ENCODE peak calls at places on chromosomes 1 and 21, in six cellular contexts. E is memory B cell, W is upper lobe of right lung, K is SW480, F is smooth muscle cell of the brain vasculature, A is adrenal gland. Y is an unnamed sample.

GRCh38 chr1:100927276-100927675 is 31.4 kb downstream of the SLC30A7 start:
- DNase-seq in K (no peak), W (no peak), F (no peak), A (no peak), E (no peak), Y (no peak)

GRCh38 chr1:153565529-153566374 is at the start of gene S100A2:
- DNase-seq in A (peak; percentile 84), K (peak; percentile 93), E (no peak), W (peak; percentile 83), F (no peak), Y (peak; percentile 97)

GRCh38 chr1:78009836-78010235 is 5.1 kb downstream of the DNAJB4 start:
- DNase-seq in K (no peak), W (no peak), A (no peak), E (no peak), F (no peak), Y (no peak)

GRCh38 chr1:1836119-1836518 is 54.8 kb downstream of the GNB1 start:
- DNase-seq in E (no peak), K (no peak), W (no peak), A (no peak), F (no peak), Y (no peak)

GRCh38 chr1:1253972-1254666 is 7.6 kb upstream of the C1QTNF12 start:
- DNase-seq in W (no peak), F (no peak), K (no peak), A (no peak), E (no peak), Y (no peak)

GRCh38 chr1:170885551-170885950 is 49.8 kb upstream of the MROH9 start:
- DNase-seq in A (peak; percentile 17), E (no peak), K (no peak), W (no peak), F (no peak), Y (no peak)

GRCh38 chr1:10759413-10760200 is 36.8 kb downstream of the CASZ1 start:
- DNase-seq in W (no peak), K (peak; percentile 50), F (no peak), E (no peak), A (no peak), Y (no peak)

GRCh38 chr21:17389311-17389710 is 123.5 kb upstream of the CXADR start:
- DNase-seq in K (no peak), A (no peak), F (no peak), E (no peak), W (no peak), Y (no peak)